ENCODE peak calls at places on chromosome 21, in seven cellular contexts. One of them, this sample, is unnamed.

GRCh38 chr21:32779983-32780382 is 8.4 kb upstream of the PAXBP1 start:
- DNase-seq in ELR: no peak
- DNase-seq in HEK293T: no peak
- DNase-seq in hepatic stellate cell: no peak
- DNase-seq in OCI-LY7: peak; percentile 56
- DNase-seq in left colon: no peak
- DNase-seq in foreskin fibroblast: no peak
- DNase-seq in this sample: no peak

GRCh38 chr21:36891692-36892091 is 74.8 kb downstream of the HLCS start:
- DNase-seq in ELR: no peak
- DNase-seq in HEK293T: no peak
- DNase-seq in hepatic stellate cell: no peak
- DNase-seq in OCI-LY7: no peak
- DNase-seq in left colon: no peak
- DNase-seq in foreskin fibroblast: no peak
- DNase-seq in this sample: no peak

GRCh38 chr21:39451332-39452206 is at the start of gene SH3BGR:
- DNase-seq in ELR: no peak
- DNase-seq in HEK293T: no peak
- DNase-seq in hepatic stellate cell: no peak
- DNase-seq in OCI-LY7: no peak
- DNase-seq in left colon: peak; percentile 24
- DNase-seq in foreskin fibroblast: peak; percentile 30
- DNase-seq in this sample: no peak

GRCh38 chr21:34912022-34912933 is 136.8 kb downstream of the RUNX1 start:
- DNase-seq in ELR: peak; percentile 89
- DNase-seq in HEK293T: no peak
- DNase-seq in hepatic stellate cell: no peak
- DNase-seq in OCI-LY7: no peak
- DNase-seq in left colon: no peak
- DNase-seq in foreskin fibroblast: peak; percentile 79
- DNase-seq in this sample: no peak

GRCh38 chr21:25567472-25567871 is 39.8 kb downstream of the MRPL39 start:
- DNase-seq in ELR: no peak
- DNase-seq in HEK293T: no peak
- DNase-seq in hepatic stellate cell: no peak
- DNase-seq in OCI-LY7: no peak
- DNase-seq in left colon: no peak
- DNase-seq in foreskin fibroblast: no peak
- DNase-seq in this sample: no peak

GRCh38 chr21:35511298-35512162 is 462.4 kb upstream of the RUNX1 start:
- DNase-seq in ELR: peak; percentile 57
- DNase-seq in HEK293T: no peak
- DNase-seq in hepatic stellate cell: no peak
- DNase-seq in OCI-LY7: no peak
- DNase-seq in left colon: no peak
- DNase-seq in foreskin fibroblast: peak; percentile 35
- DNase-seq in this sample: no peak

GRCh38 chr21:46284722-46285121 is 689 bp downstream of the MCM3AP start:
- DNase-seq in ELR: no peak
- DNase-seq in HEK293T: no peak
- DNase-seq in hepatic stellate cell: no peak
- DNase-seq in OCI-LY7: no peak
- DNase-seq in left colon: no peak
- DNase-seq in foreskin fibroblast: no peak
- DNase-seq in this sample: no peak

GRCh38 chr21:16992448-16992847 is 520.4 kb upstream of the CXADR start:
- DNase-seq in ELR: peak; percentile 4
- DNase-seq in HEK293T: no peak
- DNase-seq in hepatic stellate cell: no peak
- DNase-seq in OCI-LY7: no peak
- DNase-seq in left colon: no peak
- DNase-seq in foreskin fibroblast: no peak
- DNase-seq in this sample: no peak

GRCh38 chr21:45640888-45641479 is 2.5 kb upstream of the PCBP3 start:
- DNase-seq in ELR: peak; percentile 50
- DNase-seq in HEK293T: no peak
- DNase-seq in hepatic stellate cell: peak; percentile 80
- DNase-seq in OCI-LY7: peak; percentile 47
- DNase-seq in left colon: peak; percentile 42
- DNase-seq in foreskin fibroblast: peak; percentile 81
- DNase-seq in this sample: no peak

GRCh38 chr21:45136927-45137611 is 62.7 kb downstream of the ADARB1 start:
- DNase-seq in ELR: peak; percentile 88
- DNase-seq in HEK293T: peak; percentile 86
- DNase-seq in hepatic stellate cell: peak; percentile 93
- DNase-seq in OCI-LY7: peak; percentile 79
- DNase-seq in left colon: peak; percentile 96
- DNase-seq in foreskin fibroblast: peak; percentile 91
- DNase-seq in this sample: peak; percentile 84

GRCh38 chr21:29634410-29634809 is 305.4 kb downstream of the GRIK1 start:
- DNase-seq in ELR: no peak
- DNase-seq in HEK293T: no peak
- DNase-seq in hepatic stellate cell: no peak
- DNase-seq in OCI-LY7: no peak
- DNase-seq in left colon: no peak
- DNase-seq in foreskin fibroblast: no peak
- DNase-seq in this sample: no peak

GRCh38 chr21:21030311-21030710 is 32.1 kb downstream of the NCAM2 start:
- DNase-seq in ELR: no peak
- DNase-seq in HEK293T: no peak
- DNase-seq in hepatic stellate cell: no peak
- DNase-seq in OCI-LY7: no peak
- DNase-seq in left colon: no peak
- DNase-seq in foreskin fibroblast: no peak
- DNase-seq in this sample: no peak

GRCh38 chr21:29989634-29990234 is 49.9 kb upstream of the GRIK1 start:
- DNase-seq in ELR: no peak
- DNase-seq in HEK293T: no peak
- DNase-seq in hepatic stellate cell: no peak
- DNase-seq in OCI-LY7: no peak
- DNase-seq in left colon: no peak
- DNase-seq in foreskin fibroblast: no peak
- DNase-seq in this sample: no peak

GRCh38 chr21:35506352-35506751 is 457.2 kb upstream of the RUNX1 start:
- DNase-seq in ELR: no peak
- DNase-seq in HEK293T: no peak
- DNase-seq in hepatic stellate cell: no peak
- DNase-seq in OCI-LY7: no peak
- DNase-seq in left colon: no peak
- DNase-seq in foreskin fibroblast: no peak
- DNase-seq in this sample: no peak

GRCh38 chr21:30646904-30647303 is 4.2 kb downstream of the KRTAP20-3 start:
- DNase-seq in ELR: no peak
- DNase-seq in HEK293T: no peak
- DNase-seq in hepatic stellate cell: no peak
- DNase-seq in OCI-LY7: no peak
- DNase-seq in left colon: no peak
- DNase-seq in foreskin fibroblast: no peak
- DNase-seq in this sample: no peak

GRCh38 chr21:41075668-41076463 is 92.1 kb upstream of the BACE2 start:
- DNase-seq in ELR: no peak
- DNase-seq in HEK293T: no peak
- DNase-seq in hepatic stellate cell: no peak
- DNase-seq in OCI-LY7: no peak
- DNase-seq in left colon: no peak
- DNase-seq in foreskin fibroblast: no peak
- DNase-seq in this sample: no peak

GRCh38 chr21:43854773-43855633 is 10.0 kb upstream of the AGPAT3 start:
- DNase-seq in ELR: no peak
- DNase-seq in HEK293T: no peak
- DNase-seq in hepatic stellate cell: no peak
- DNase-seq in OCI-LY7: peak; percentile 58
- DNase-seq in left colon: no peak
- DNase-seq in foreskin fibroblast: no peak
- DNase-seq in this sample: no peak

GRCh38 chr21:15221799-15222386 is 157.1 kb upstream of the NRIP1 start:
- DNase-seq in ELR: peak; percentile 91
- DNase-seq in HEK293T: no peak
- DNase-seq in hepatic stellate cell: no peak
- DNase-seq in OCI-LY7: no peak
- DNase-seq in left colon: no peak
- DNase-seq in foreskin fibroblast: peak; percentile 92
- DNase-seq in this sample: no peak

GRCh38 chr21:42233067-42233981 is 14.4 kb downstream of the ABCG1 start:
- DNase-seq in ELR: no peak
- DNase-seq in HEK293T: no peak
- DNase-seq in hepatic stellate cell: no peak
- DNase-seq in OCI-LY7: peak; percentile 97
- DNase-seq in left colon: peak; percentile 75
- DNase-seq in foreskin fibroblast: peak; percentile 57
- DNase-seq in this sample: peak; percentile 74

GRCh38 chr21:14880922-14881321 is 183.9 kb downstream of the NRIP1 start:
- DNase-seq in ELR: peak; percentile 94
- DNase-seq in HEK293T: no peak
- DNase-seq in hepatic stellate cell: peak; percentile 29
- DNase-seq in OCI-LY7: no peak
- DNase-seq in left colon: no peak
- DNase-seq in foreskin fibroblast: peak; percentile 64
- DNase-seq in this sample: no peak

GRCh38 chr21:42075686-42076471 is 4.8 kb downstream of the UMODL1 start:
- DNase-seq in ELR: no peak
- DNase-seq in HEK293T: no peak
- DNase-seq in hepatic stellate cell: no peak
- DNase-seq in OCI-LY7: no peak
- DNase-seq in left colon: no peak
- DNase-seq in foreskin fibroblast: no peak
- DNase-seq in this sample: no peak

GRCh38 chr21:43956667-43957030 is 55.5 kb upstream of the TRAPPC10 start:
- DNase-seq in ELR: no peak
- DNase-seq in HEK293T: no peak
- DNase-seq in hepatic stellate cell: no peak
- DNase-seq in OCI-LY7: no peak
- DNase-seq in left colon: no peak
- DNase-seq in foreskin fibroblast: peak; percentile 44
- DNase-seq in this sample: no peak

GRCh38 chr21:42454791-42455190 is 41.2 kb downstream of the RSPH1 start:
- DNase-seq in ELR: no peak
- DNase-seq in HEK293T: no peak
- DNase-seq in hepatic stellate cell: no peak
- DNase-seq in OCI-LY7: no peak
- DNase-seq in left colon: no peak
- DNase-seq in foreskin fibroblast: no peak
- DNase-seq in this sample: no peak

GRCh38 chr21:46121286-46122221 is 23.6 kb downstream of the COL6A2 start:
- DNase-seq in ELR: no peak
- DNase-seq in HEK293T: no peak
- DNase-seq in hepatic stellate cell: no peak
- DNase-seq in OCI-LY7: no peak
- DNase-seq in left colon: peak; percentile 1
- DNase-seq in foreskin fibroblast: no peak
- DNase-seq in this sample: no peak

GRCh38 chr21:42302292-42302650 is 12.9 kb downstream of the TFF3 start:
- DNase-seq in ELR: no peak
- DNase-seq in HEK293T: no peak
- DNase-seq in hepatic stellate cell: no peak
- DNase-seq in OCI-LY7: no peak
- DNase-seq in left colon: no peak
- DNase-seq in foreskin fibroblast: no peak
- DNase-seq in this sample: no peak

GRCh38 chr21:37460196-37460595 is 93.6 kb downstream of the DYRK1A start:
- DNase-seq in ELR: no peak
- DNase-seq in HEK293T: peak; percentile 48
- DNase-seq in hepatic stellate cell: no peak
- DNase-seq in OCI-LY7: no peak
- DNase-seq in left colon: no peak
- DNase-seq in foreskin fibroblast: no peak
- DNase-seq in this sample: no peak

GRCh38 chr21:21631961-21632360 is 633.8 kb downstream of the NCAM2 start:
- DNase-seq in ELR: no peak
- DNase-seq in HEK293T: no peak
- DNase-seq in hepatic stellate cell: no peak
- DNase-seq in OCI-LY7: no peak
- DNase-seq in left colon: peak; percentile 2
- DNase-seq in foreskin fibroblast: peak; percentile 3
- DNase-seq in this sample: peak; percentile 10

GRCh38 chr21:33586927-33587326 is 1.6 kb downstream of the DONSON start:
- DNase-seq in ELR: no peak
- DNase-seq in HEK293T: no peak
- DNase-seq in hepatic stellate cell: no peak
- DNase-seq in OCI-LY7: no peak
- DNase-seq in left colon: no peak
- DNase-seq in foreskin fibroblast: no peak
- DNase-seq in this sample: no peak

GRCh38 chr21:16071082-16071481 is 341.3 kb downstream of the USP25 start:
- DNase-seq in ELR: peak; percentile 30
- DNase-seq in HEK293T: no peak
- DNase-seq in hepatic stellate cell: no peak
- DNase-seq in OCI-LY7: no peak
- DNase-seq in left colon: no peak
- DNase-seq in foreskin fibroblast: peak; percentile 61
- DNase-seq in this sample: no peak

GRCh38 chr21:42833439-42833815 is 45.9 kb downstream of the WDR4 start:
- DNase-seq in ELR: peak; percentile 50
- DNase-seq in HEK293T: peak; percentile 70
- DNase-seq in hepatic stellate cell: no peak
- DNase-seq in OCI-LY7: peak; percentile 64
- DNase-seq in left colon: peak; percentile 66
- DNase-seq in foreskin fibroblast: peak; percentile 56
- DNase-seq in this sample: peak; percentile 74